ENCODE peak calls at places on chromosomes 11 and 22, in eight cellular contexts. F, Y, Q, L, D, X, R and K are unnamed samples.

GRCh38 chr22:24775769-24776492 is 1.4 kb upstream of the PIWIL3 start:
- DNase-seq in F (no peak), Y (no peak), Q (no peak), L (no peak), D (no peak), X (no peak), R (peak), K (peak)

GRCh38 chr22:20627432-20627831 is 120.0 kb downstream of the MED15 start:
- DNase-seq in F (no peak), Y (no peak), Q (no peak), L (no peak), D (no peak), X (no peak), R (no peak), K (no peak)

GRCh38 chr22:21042978-21043855 is 2.5 kb upstream of the LRRC74B start:
- DNase-seq in F (no peak), Y (no peak), Q (no peak), L (no peak), D (no peak), X (no peak), R (no peak), K (no peak)

GRCh38 chr11:1163911-1164735 is 6.4 kb downstream of the MUC5AC start:
- DNase-seq in F (no peak), Y (no peak), Q (no peak), L (no peak), D (no peak), X (no peak), R (no peak), K (no peak)

GRCh38 chr11:27282806-27283205 is 80.2 kb downstream of the CCDC34 start:
- DNase-seq in F (no peak), Y (no peak), Q (no peak), L (peak), D (no peak), X (no peak), R (peak), K (no peak)

GRCh38 chr11:62544521-62545436 is 1.8 kb downstream of the AHNAK start:
- DNase-seq in F (no peak), Y (no peak), Q (no peak), L (peak), D (no peak), X (no peak), R (no peak), K (no peak)

GRCh38 chr11:288328-289144 is at the start of gene PGGHG:
- DNase-seq in F (no peak), Y (no peak), Q (no peak), L (no peak), D (no peak), X (no peak), R (no peak), K (no peak)

GRCh38 chr11:75945925-75946324 is 130.9 kb downstream of the UVRAG start:
- DNase-seq in F (no peak), Y (no peak), Q (no peak), L (no peak), D (no peak), X (no peak), R (no peak), K (no peak)

GRCh38 chr11:72743321-72744221 is 8.6 kb downstream of the ARAP1 start:
- DNase-seq in F (no peak), Y (no peak), Q (no peak), L (no peak), D (no peak), X (no peak), R (no peak), K (no peak)

GRCh38 chr11:72740562-72741428 is 11.4 kb downstream of the ARAP1 start:
- DNase-seq in F (no peak), Y (no peak), Q (no peak), L (no peak), D (no peak), X (no peak), R (peak), K (no peak)

GRCh38 chr11:72741429-72741833 is 10.8 kb downstream of the ARAP1 start:
- DNase-seq in F (no peak), Y (no peak), Q (no peak), L (no peak), D (no peak), X (peak), R (peak), K (no peak)

GRCh38 chr11:72742522-72743320 is 9.5 kb downstream of the ARAP1 start:
- DNase-seq in F (no peak), Y (no peak), Q (no peak), L (no peak), D (no peak), X (no peak), R (no peak), K (no peak)

DNA sequence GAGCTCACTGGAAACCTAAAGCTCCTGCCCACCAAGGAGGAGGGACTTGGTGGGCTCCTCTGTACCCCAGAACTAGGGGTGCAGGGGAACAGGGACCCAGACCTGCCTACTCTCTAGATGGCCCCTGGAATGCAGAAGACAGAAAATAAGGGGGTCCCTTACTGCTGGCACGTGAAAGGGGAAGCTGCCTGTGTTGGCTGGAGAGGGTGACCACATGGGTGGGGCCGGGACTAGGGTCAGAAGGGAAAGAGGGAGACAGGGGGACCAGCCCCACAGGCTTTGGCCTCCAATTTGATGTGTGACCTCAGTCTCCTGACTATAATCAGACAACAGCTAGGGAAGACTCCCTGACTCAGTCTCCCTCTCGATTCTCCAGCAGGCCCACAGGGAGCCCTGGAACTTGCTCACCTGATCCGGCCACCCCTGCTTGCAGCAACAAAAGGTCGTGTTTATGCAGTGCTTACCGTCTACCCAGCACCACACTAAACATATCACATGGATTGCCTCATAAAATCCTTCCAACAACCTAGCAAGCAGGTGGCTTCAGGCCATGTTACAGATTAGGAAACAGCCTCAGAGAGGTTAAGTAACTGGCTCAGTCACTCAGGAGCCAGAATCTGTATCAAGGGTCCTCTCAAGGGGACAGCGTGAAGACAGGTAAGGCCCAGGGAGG is 10.2 kb downstream of the ARAP1 start:
- DNase-seq in F (no peak), Y (no peak), Q (no peak), L (no peak), D (no peak), X (no peak), R (no peak), K (no peak)
- H3K27ac ChIP-seq in F (no peak), Y (peak), Q (peak), L (no peak), D (no peak), X (peak), R (peak), K (no peak)

GRCh38 chr11:2942872-2943710 is 13.9 kb upstream of the PHLDA2 start:
- DNase-seq in F (no peak), Y (no peak), Q (no peak), L (no peak), D (no peak), X (no peak), R (no peak), K (no peak)
- TF ChIP-seq POLR2AphosphoS5 in F (no peak), Y (no peak), Q (no peak), L (no peak), D (no peak), X (no peak), R (no peak), K (no peak)

DNA sequence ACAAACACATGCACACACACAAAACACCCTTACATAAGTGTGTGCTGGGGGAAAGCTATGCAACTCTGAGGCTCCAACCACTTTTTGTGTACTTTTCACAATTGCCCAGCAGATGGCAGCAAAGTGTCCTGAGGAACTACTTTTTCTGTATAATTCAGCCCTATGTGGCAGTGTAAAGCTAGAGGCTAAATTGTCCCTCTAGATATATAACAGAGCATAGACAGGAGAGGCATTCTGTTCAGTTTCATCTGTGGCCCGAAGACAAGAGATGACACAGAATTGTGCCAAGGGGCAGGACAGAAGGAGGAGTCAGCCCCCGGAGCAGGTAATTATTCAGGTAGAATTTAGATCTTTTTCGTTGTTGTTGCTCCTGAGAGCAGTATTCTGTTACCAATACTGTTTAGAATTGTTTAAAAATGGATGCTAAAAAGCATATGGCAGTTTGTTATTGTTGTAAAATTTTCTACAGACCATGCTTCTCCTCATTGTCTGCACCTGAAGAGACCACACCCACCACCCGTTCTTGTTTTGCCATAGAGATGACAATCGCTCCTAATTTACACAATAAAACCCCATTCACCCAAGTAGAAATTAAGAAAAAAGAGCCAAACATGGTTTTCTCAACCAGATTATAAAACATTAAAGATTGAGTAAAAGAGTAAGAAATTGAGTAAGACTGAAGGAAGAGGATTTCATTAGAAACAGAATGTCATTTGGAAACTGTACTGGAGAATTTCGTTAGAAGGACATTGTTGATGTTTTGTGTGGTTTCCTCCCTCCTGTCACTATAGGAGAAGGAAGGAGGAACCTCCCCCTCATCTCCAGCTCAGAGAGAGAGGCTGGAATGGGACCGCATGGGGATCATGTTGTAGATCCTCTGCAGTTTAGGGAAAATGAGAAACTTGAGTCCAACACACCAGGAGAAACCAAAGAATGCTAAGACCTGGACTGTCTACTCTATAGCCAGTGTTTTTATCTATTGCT is 14.5 kb upstream of the MS4A7 start:
- DNase-seq in F (peak), Y (no peak), Q (peak), L (peak), D (no peak), X (peak), R (peak), K (peak)
- H3K27ac ChIP-seq in F (no peak), Y (no peak), Q (no peak), L (no peak), D (no peak), X (peak), R (no peak), K (no peak)

GRCh38 chr11:125516266-125516665 is 20.2 kb upstream of the FEZ1 start:
- DNase-seq in F (no peak), Y (no peak), Q (no peak), L (no peak), D (no peak), X (no peak), R (no peak), K (no peak)

GRCh38 chr11:125515102-125515439 is 19.0 kb upstream of the FEZ1 start:
- DNase-seq in F (no peak), Y (no peak), Q (no peak), L (no peak), D (no peak), X (no peak), R (no peak), K (no peak)

GRCh38 chr11:125514336-125515101 is 18.5 kb upstream of the FEZ1 start:
- DNase-seq in F (no peak), Y (no peak), Q (no peak), L (no peak), D (no peak), X (peak), R (no peak), K (no peak)

GRCh38 chr11:125512106-125512505 is 16.0 kb upstream of the FEZ1 start:
- DNase-seq in F (no peak), Y (no peak), Q (no peak), L (no peak), D (no peak), X (no peak), R (no peak), K (no peak)

DNA sequence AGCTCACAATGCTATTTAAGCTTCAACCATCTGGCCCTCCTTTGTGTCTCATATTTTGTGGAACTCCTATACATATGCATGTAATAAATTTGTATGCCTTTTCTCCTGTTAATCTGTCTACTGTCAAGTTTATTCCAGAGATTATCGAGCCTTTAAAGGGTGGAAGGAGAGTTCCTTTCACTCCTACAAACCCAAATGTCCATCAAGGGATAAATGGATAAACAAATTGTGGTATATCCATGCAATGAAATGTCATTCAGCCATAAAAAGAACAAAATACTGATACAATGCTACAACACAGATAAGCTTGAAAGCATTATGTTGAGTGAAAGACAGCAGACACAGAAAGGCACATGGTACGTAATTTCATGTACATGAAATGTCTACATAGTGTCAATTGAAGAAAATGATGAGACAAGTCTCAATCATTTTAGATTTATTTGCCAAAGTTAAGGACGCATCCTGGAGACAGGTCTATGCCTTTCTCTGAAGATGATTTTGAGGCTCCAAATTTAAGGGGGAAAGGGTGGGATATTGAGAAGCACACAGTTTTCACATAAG is 17.7 kb upstream of the FEZ1 start:
- DNase-seq in F (no peak), Y (no peak), Q (no peak), L (no peak), D (no peak), X (no peak), R (no peak), K (no peak)
- TF ChIP-seq POLR2AphosphoS5 in F (no peak), Y (no peak), Q (no peak), L (no peak), D (no peak), X (no peak), R (no peak), K (no peak)

GRCh38 chr22:40541300-40541699 is 95.2 kb downstream of the MRTFA start:
- DNase-seq in F (no peak), Y (no peak), Q (peak), L (no peak), D (no peak), X (no peak), R (no peak), K (no peak)
- H3K27ac ChIP-seq in F (no peak), Y (no peak), Q (no peak), L (no peak), D (no peak), X (no peak), R (no peak), K (no peak)

GRCh38 chr11:10796191-10796590 is 12.5 kb downstream of the EIF4G2 start:
- DNase-seq in F (no peak), Y (peak), Q (no peak), L (no peak), D (no peak), X (no peak), R (no peak), K (no peak)
- TF ChIP-seq POLR2AphosphoS5 in F (peak), Y (no peak), Q (peak), L (peak), D (no peak), X (no peak), R (peak), K (no peak)

DNA sequence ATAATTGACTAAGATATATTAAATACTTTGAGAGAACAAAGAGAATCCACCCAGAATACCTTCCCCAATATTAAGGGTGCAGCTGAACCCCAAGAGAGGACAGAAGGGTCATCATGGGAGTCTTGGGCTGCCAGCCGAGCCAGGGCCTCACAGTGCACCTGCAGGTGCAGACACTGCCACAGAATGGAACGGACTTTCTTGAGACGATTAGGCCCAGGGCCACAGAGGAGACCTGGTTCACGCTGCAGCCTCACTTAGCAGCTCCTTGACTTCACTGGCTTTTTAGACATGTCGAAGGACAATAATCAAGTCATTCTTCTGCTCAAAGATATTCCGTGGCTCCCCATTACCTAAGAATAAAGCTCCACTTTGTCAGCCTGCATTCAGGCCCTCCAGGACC is 100.6 kb downstream of the PHF21B start:
- DNase-seq in F (no peak), Y (no peak), Q (no peak), L (no peak), D (no peak), X (no peak), R (no peak), K (no peak)
- H3K27ac ChIP-seq in F (no peak), Y (no peak), Q (no peak), L (no peak), D (no peak), X (no peak), R (no peak), K (no peak)

DNA sequence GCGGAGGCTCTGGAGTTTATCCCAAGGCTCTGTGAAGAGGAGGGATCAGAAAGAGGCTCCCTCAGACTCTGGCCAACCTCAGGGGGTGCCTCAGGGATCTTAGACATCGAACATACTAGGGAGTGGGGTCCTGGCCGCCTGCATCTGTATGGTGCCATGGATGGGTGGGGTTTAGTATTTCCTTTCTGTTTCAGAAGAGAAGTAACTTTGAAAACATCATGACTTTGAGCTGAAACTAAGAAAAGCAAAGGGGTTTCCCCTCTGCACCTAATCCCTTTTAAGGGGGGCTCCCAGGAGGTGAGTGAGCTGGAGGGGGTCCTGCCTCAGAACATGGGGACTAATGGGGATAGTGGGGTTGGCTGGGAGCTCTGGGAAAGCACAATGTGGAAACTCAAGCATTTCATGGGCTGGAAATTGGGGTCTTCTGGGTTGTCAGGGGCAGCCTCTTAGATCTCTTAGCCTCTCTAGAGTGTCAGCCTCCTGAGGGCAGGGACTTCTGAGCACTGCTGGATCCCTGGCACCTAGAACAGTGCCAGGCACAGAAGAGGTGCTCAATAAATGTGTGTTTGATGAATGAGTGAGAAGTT is 11.8 kb upstream of the SSTR3 start:
- DNase-seq in F (no peak), Y (no peak), Q (no peak), L (no peak), D (no peak), X (no peak), R (no peak), K (no peak)
- TF ChIP-seq POLR2AphosphoS5 in F (no peak), Y (no peak), Q (no peak), L (no peak), D (no peak), X (no peak), R (no peak), K (no peak)

GRCh38 chr11:102226702-102227101 is 90.6 kb upstream of the BIRC3 start:
- DNase-seq in F (no peak), Y (no peak), Q (no peak), L (peak), D (no peak), X (no peak), R (no peak), K (peak)

GRCh38 chr11:102225689-102226562 is 91.4 kb upstream of the BIRC3 start:
- DNase-seq in F (no peak), Y (no peak), Q (no peak), L (peak), D (no peak), X (no peak), R (no peak), K (no peak)

GRCh38 chr11:102223859-102224258 is 93.4 kb upstream of the BIRC3 start:
- DNase-seq in F (no peak), Y (no peak), Q (no peak), L (no peak), D (no peak), X (no peak), R (no peak), K (peak)

GRCh38 chr11:102216433-102217163 is 100.7 kb upstream of the BIRC3 start:
- DNase-seq in F (no peak), Y (no peak), Q (no peak), L (no peak), D (no peak), X (no peak), R (no peak), K (no peak)

GRCh38 chr11:102220728-102221467 is 96.4 kb upstream of the BIRC3 start:
- DNase-seq in F (no peak), Y (no peak), Q (no peak), L (peak), D (no peak), X (no peak), R (no peak), K (no peak)
- H3K27ac ChIP-seq in F (no peak), Y (no peak), Q (no peak), L (no peak), D (no peak), X (no peak), R (no peak), K (no peak)

GRCh38 chr22:46084943-46085830 is 65.1 kb upstream of the PPARA start:
- DNase-seq in F (no peak), Y (no peak), Q (no peak), L (peak), D (no peak), X (no peak), R (no peak), K (peak)
- TF ChIP-seq POLR2AphosphoS5 in F (no peak), Y (peak), Q (peak), L (no peak), D (peak), X (no peak), R (no peak), K (peak)